ENCODE peak calls at places on chromosome 18, in ten cellular contexts. J is A549; L is stimulated activated naive B cell treated with anti-CD40 and anti-IgM and Interleukin-4, amounts not matched to agents 10 μg/mL and 1 μg/mL and 100 μg/mL, for 72 hours; T is NAMALWA; O is hypothalamus; U is endothelial cell; I is AML-193; P is MCF 10A; K is germinal center; H is stimulated activated CD8-positive, alpha-beta memory T cell treated with anti-CD3 and anti-CD28 coated beads, Interleukin-15, amount 100 ng/mL, for 24 hours. B is an unnamed sample.

GRCh38 chr18:48361801-48362200 is 47.4 kb downstream of the ZBTB7C start:
- DNase-seq in J (no peak), O (no peak), K (no peak), P (no peak), U (no peak), T (no peak), L (no peak), H (no peak), I (no peak), B (no peak)

GRCh38 chr18:55539240-55539639 is 48.8 kb downstream of the TCF4 start:
- DNase-seq in L (no peak), J (no peak), H (no peak), I (no peak), O (no peak), U (no peak), T (no peak), K (no peak), P (no peak), B (no peak)

GRCh38 chr18:59556265-59556664 is 141.0 kb downstream of the CCBE1 start:
- DNase-seq in T (no peak), O (no peak), P (peak), K (no peak), H (no peak), J (no peak), L (no peak), I (no peak), U (no peak), B (no peak)

GRCh38 chr18:44859751-44860458 is 179.2 kb downstream of the SETBP1 start:
- DNase-seq in H (no peak), P (no peak), L (no peak), J (no peak), K (no peak), I (no peak), O (no peak), T (no peak), U (no peak), B (no peak)

GRCh38 chr18:69636529-69637301 is 236.0 kb downstream of the DOK6 start:
- DNase-seq in J (no peak), U (peak), K (no peak), I (no peak), P (no peak), H (no peak), O (no peak), L (no peak), T (peak), B (no peak)

GRCh38 chr18:73728657-73729056 is 419.0 kb downstream of the FBXO15 start:
- DNase-seq in J (no peak), P (no peak), L (no peak), U (no peak), O (no peak), I (no peak), T (no peak), K (no peak), H (no peak), B (no peak)

GRCh38 chr18:31857516-31858106 is 85.3 kb downstream of the TRAPPC8 start:
- DNase-seq in H (no peak), K (no peak), L (no peak), T (no peak), U (peak), I (no peak), O (no peak), J (no peak), P (no peak), B (no peak)

GRCh38 chr18:76208632-76209308 is 286.3 kb downstream of the ZNF516 start:
- DNase-seq in J (no peak), T (no peak), H (no peak), U (no peak), L (no peak), P (no peak), I (no peak), K (no peak), O (no peak), B (no peak)

GRCh38 chr18:52348209-52348608 is 8.2 kb downstream of the DCC start:
- DNase-seq in P (peak), J (peak), I (no peak), T (peak), U (no peak), O (no peak), H (no peak), L (no peak), K (no peak), B (no peak)

GRCh38 chr18:13797157-13797611 is 26.8 kb upstream of the MC5R start:
- DNase-seq in O (no peak), L (no peak), U (no peak), J (no peak), T (no peak), H (no peak), K (no peak), I (no peak), P (peak), B (no peak)

GRCh38 chr18:63090334-63090733 is 229.2 kb downstream of the BCL2 start:
- DNase-seq in O (no peak), U (no peak), P (no peak), T (no peak), K (no peak), J (no peak), I (no peak), H (no peak), L (no peak), B (no peak)

GRCh38 chr18:3148930-3149535 is 70.7 kb downstream of the MYOM1 start:
- DNase-seq in T (no peak), H (no peak), J (no peak), K (no peak), I (no peak), P (peak), U (no peak), O (no peak), L (no peak), B (no peak)

GRCh38 chr18:9835796-9836195 is 50.0 kb upstream of the TXNDC2 start:
- DNase-seq in P (no peak), U (no peak), L (no peak), K (no peak), H (no peak), J (no peak), O (no peak), T (no peak), I (no peak), B (no peak)